ENCODE peak calls at places on chromosomes 13 and 19, in five cellular contexts. U is tibial nerve, L is NCI-H510A treated with DMSO at 0.1 percent for 48 hours, H is anterior cingulate cortex, C is amygdala. E is an unnamed sample.

GRCh38 chr13:20001351-20001750 is 42.8 kb downstream of the ZMYM2 start:
- DNase-seq in U (no peak), L (no peak), H (no peak), C (no peak), E (no peak)

GRCh38 chr19:34578173-34578572 is 96.6 kb downstream of the WTIP start:
- DNase-seq in U (no peak), L (no peak), H (no peak), C (no peak), E (no peak)

GRCh38 chr19:13861392-13861713 is 15.6 kb upstream of the NANOS3 start:
- DNase-seq in U (no peak), L (no peak), H (no peak), C (no peak), E (no peak)

GRCh38 chr13:46359731-46360130 is 27.3 kb downstream of the RUBCNL start:
- DNase-seq in U (no peak), L (no peak), H (no peak), C (no peak), E (no peak)

GRCh38 chr13:30698023-30698422 is 37.3 kb upstream of the ALOX5AP start:
- DNase-seq in U (no peak), L (no peak), H (no peak), C (no peak), E (no peak)

GRCh38 chr19:1855040-1855827 is 7.0 kb upstream of the REXO1 start:
- DNase-seq in U (peak; percentile 72), L (no peak), H (peak; percentile 63), C (peak; percentile 44), E (peak; percentile 66)

GRCh38 chr19:48509467-48510194 is 2.0 kb downstream of the LMTK3 start:
- DNase-seq in U (no peak), L (no peak), H (peak; percentile 29), C (no peak), E (no peak)

GRCh38 chr13:27472441-27472840 is 22.1 kb upstream of the MTIF3 start:
- DNase-seq in U (no peak), L (no peak), H (no peak), C (no peak), E (no peak)

GRCh38 chr19:49475995-49476880 is 2.2 kb downstream of the FLT3LG start:
- DNase-seq in U (no peak), L (peak; percentile 68), H (peak; percentile 34), C (peak; percentile 12), E (no peak)

GRCh38 chr19:30116984-30117555 is 175.0 kb downstream of the URI1 start:
- DNase-seq in U (no peak), L (no peak), H (no peak), C (no peak), E (no peak)

GRCh38 chr19:10643166-10643967 is 10.8 kb upstream of the ILF3 start:
- DNase-seq in U (no peak), L (no peak), H (no peak), C (no peak), E (no peak)

GRCh38 chr13:44470623-44471562 is 97.3 kb downstream of the SERP2 start:
- DNase-seq in U (no peak), L (no peak), H (no peak), C (no peak), E (no peak)

GRCh38 chr19:18541258-18541991 is 1.9 kb downstream of the FKBP8 start:
- DNase-seq in U (peak; percentile 17), L (no peak), H (no peak), C (no peak), E (no peak)

GRCh38 chr19:10730932-10731331 is 13.1 kb downstream of the DNM2 start:
- DNase-seq in U (no peak), L (no peak), H (peak; percentile 43), C (peak; percentile 52), E (no peak)

GRCh38 chr19:4115050-4115817 is 8.7 kb downstream of the MAP2K2 start:
- DNase-seq in U (no peak), L (no peak), H (peak; percentile 64), C (no peak), E (no peak)

GRCh38 chr19:17703823-17704463 is 15.3 kb upstream of the MAP1S start:
- DNase-seq in U (peak; percentile 61), L (no peak), H (no peak), C (no peak), E (no peak)

GRCh38 chr13:95083758-95084157 is 217.5 kb downstream of the ABCC4 start:
- DNase-seq in U (no peak), L (no peak), H (no peak), C (no peak), E (no peak)

GRCh38 chr19:2612619-2613249 is 89.8 kb downstream of the GNG7 start:
- DNase-seq in U (no peak), L (no peak), H (no peak), C (no peak), E (no peak)

GRCh38 chr19:15532779-15533521 is 24.6 kb downstream of the CYP4F22 start:
- DNase-seq in U (no peak), L (no peak), H (no peak), C (no peak), E (no peak)

GRCh38 chr19:48368942-48369341 is 4.8 kb downstream of the SYNGR4 start:
- DNase-seq in U (no peak), L (no peak), H (no peak), C (no peak), E (no peak)

GRCh38 chr13:20161275-20161950 is 561 bp upstream of the GJA3 start:
- DNase-seq in U (no peak), L (no peak), H (no peak), C (no peak), E (no peak)

GRCh38 chr19:5101871-5102270 is 133.0 kb downstream of the KDM4B start:
- DNase-seq in U (no peak), L (no peak), H (no peak), C (no peak), E (no peak)

GRCh38 chr13:71602327-71602726 is 264.7 kb downstream of the DACH1 start:
- DNase-seq in U (no peak), L (no peak), H (no peak), C (no peak), E (no peak)

GRCh38 chr19:17576758-17577532 is 21.5 kb downstream of the COLGALT1 start:
- DNase-seq in U (peak; percentile 64), L (no peak), H (no peak), C (no peak), E (peak; percentile 27)

GRCh38 chr13:110306960-110307696 is at the start of the genes COL4A1 and COL4A2:
- DNase-seq in U (peak; percentile 64), L (peak; percentile 48), H (peak; percentile 55), C (no peak), E (peak; percentile 86)

GRCh38 chr19:4059931-4060620 is 6.6 kb downstream of the ZBTB7A start:
- DNase-seq in U (peak; percentile 51), L (no peak), H (no peak), C (no peak), E (peak; percentile 90)

GRCh38 chr13:32246468-32246867 is 68.7 kb downstream of the ZAR1L start:
- DNase-seq in U (peak; percentile 50), L (peak; percentile 17), H (no peak), C (no peak), E (peak; percentile 56)

GRCh38 chr13:91406619-91407018 is 8.2 kb downstream of the GPC5 start:
- DNase-seq in U (no peak), L (peak; percentile 47), H (no peak), C (no peak), E (no peak)

GRCh38 chr13:48009298-48009697 is 8.2 kb upstream of the SUCLA2 start:
- DNase-seq in U (no peak), L (no peak), H (no peak), C (no peak), E (no peak)

GRCh38 chr13:22173605-22174004 is 502.7 kb downstream of the FGF9 start:
- DNase-seq in U (no peak), L (no peak), H (no peak), C (no peak), E (no peak)

GRCh38 chr19:44808463-44809371 is at the start of gene BCAM:
- DNase-seq in U (peak; percentile 57), L (peak; percentile 48), H (peak; percentile 55), C (no peak), E (peak; percentile 83)

GRCh38 chr19:1324792-1325567 is 39.3 kb downstream of the EFNA2 start:
- DNase-seq in U (peak; percentile 31), L (no peak), H (peak; percentile 75), C (peak; percentile 62), E (peak; percentile 31)

GRCh38 chr13:53242015-53242414 is 213.4 kb downstream of the OLFM4 start:
- DNase-seq in U (no peak), L (peak; percentile 80), H (no peak), C (no peak), E (no peak)

GRCh38 chr13:77507931-77508776 is 27.4 kb upstream of the SCEL start:
- DNase-seq in U (no peak), L (no peak), H (no peak), C (no peak), E (no peak)

GRCh38 chr19:752652-753517 is 2.0 kb downstream of the MISP start:
- DNase-seq in U (peak; percentile 43), L (no peak), H (no peak), C (no peak), E (peak; percentile 65)

GRCh38 chr13:41490616-41491015 is 33.3 kb downstream of the RGCC start:
- DNase-seq in U (no peak), L (no peak), H (no peak), C (no peak), E (no peak)

GRCh38 chr19:19062454-19063182 is 1.2 kb upstream of the SLC25A42 start:
- DNase-seq in U (no peak), L (peak; percentile 86), H (no peak), C (no peak), E (no peak)

GRCh38 chr13:99417151-99417820 is 84.0 kb upstream of the TM9SF2 start:
- DNase-seq in U (no peak), L (no peak), H (no peak), C (no peak), E (no peak)

GRCh38 chr13:110716235-110716505 is 2.7 kb downstream of the ING1 start:
- DNase-seq in U (peak; percentile 20), L (peak; percentile 8), H (no peak), C (no peak), E (no peak)

E was measured in uterus.